ENCODE peak calls at places on chromosomes 3 and 15, in six cellular contexts. One of them, this sample, is unnamed.
A peak's percentile ranks its signal among the peaks of the same experiment; 100 is the strongest.

GRCh38 chr15:84598993-84599392 is 1.8 kb upstream of the ZSCAN2 start:
- DNase-seq in tibial artery: no peak
- DNase-seq in suprapubic skin: no peak
- DNase-seq in astrocyte of the spinal cord: peak; percentile 56
- DNase-seq in SJCRH30: peak; percentile 75
- DNase-seq in hepatocyte: peak; percentile 74
- DNase-seq in this sample: peak; percentile 59

GRCh38 chr15:77013786-77014136 is 18.8 kb downstream of the PSTPIP1 start:
- DNase-seq in tibial artery: no peak
- DNase-seq in suprapubic skin: no peak
- DNase-seq in astrocyte of the spinal cord: no peak
- DNase-seq in SJCRH30: no peak
- DNase-seq in hepatocyte: no peak
- DNase-seq in this sample: no peak

GRCh38 chr3:35946121-35946856 is 307.0 kb downstream of the ARPP21 start:
- DNase-seq in tibial artery: no peak
- DNase-seq in suprapubic skin: no peak
- DNase-seq in astrocyte of the spinal cord: peak; percentile 62
- DNase-seq in SJCRH30: peak; percentile 50
- DNase-seq in hepatocyte: peak; percentile 30
- DNase-seq in this sample: peak; percentile 70

GRCh38 chr3:9750556-9751411 is 1.0 kb downstream of the OGG1 start:
- DNase-seq in tibial artery: no peak
- DNase-seq in suprapubic skin: no peak
- DNase-seq in astrocyte of the spinal cord: peak; percentile 14
- DNase-seq in SJCRH30: peak; percentile 29
- DNase-seq in hepatocyte: peak; percentile 72
- DNase-seq in this sample: no peak

GRCh38 chr3:180923561-180923960 is 11.1 kb downstream of the FXR1 start:
- DNase-seq in tibial artery: no peak
- DNase-seq in suprapubic skin: no peak
- DNase-seq in astrocyte of the spinal cord: no peak
- DNase-seq in SJCRH30: no peak
- DNase-seq in hepatocyte: no peak
- DNase-seq in this sample: no peak

GRCh38 chr3:1172642-1173041 is 79.8 kb downstream of the CNTN6 start:
- DNase-seq in tibial artery: no peak
- DNase-seq in suprapubic skin: no peak
- DNase-seq in astrocyte of the spinal cord: no peak
- DNase-seq in SJCRH30: no peak
- DNase-seq in hepatocyte: no peak
- DNase-seq in this sample: peak; percentile 7

GRCh38 chr15:78093242-78094020 is 1.1 kb downstream of the SH2D7 start:
- DNase-seq in tibial artery: peak; percentile 32
- DNase-seq in suprapubic skin: no peak
- DNase-seq in astrocyte of the spinal cord: peak; percentile 77
- DNase-seq in SJCRH30: peak; percentile 96
- DNase-seq in hepatocyte: no peak
- DNase-seq in this sample: no peak

GRCh38 chr15:79089331-79089889 is 1.2 kb downstream of the RASGRF1 start:
- DNase-seq in tibial artery: no peak
- DNase-seq in suprapubic skin: peak; percentile 69
- DNase-seq in astrocyte of the spinal cord: no peak
- DNase-seq in SJCRH30: no peak
- DNase-seq in hepatocyte: no peak
- DNase-seq in this sample: peak; percentile 44

GRCh38 chr3:54264050-54264449 is 141.7 kb downstream of the CACNA2D3 start:
- DNase-seq in tibial artery: no peak
- DNase-seq in suprapubic skin: no peak
- DNase-seq in astrocyte of the spinal cord: no peak
- DNase-seq in SJCRH30: no peak
- DNase-seq in hepatocyte: no peak
- DNase-seq in this sample: no peak

GRCh38 chr3:143000525-143000924 is 845 bp upstream of the U2SURP start:
- DNase-seq in tibial artery: no peak
- DNase-seq in suprapubic skin: no peak
- DNase-seq in astrocyte of the spinal cord: peak; percentile 56
- DNase-seq in SJCRH30: peak; percentile 12
- DNase-seq in hepatocyte: peak; percentile 58
- DNase-seq in this sample: no peak

GRCh38 chr3:3005345-3005744 is 104.8 kb downstream of the IL5RA start:
- DNase-seq in tibial artery: no peak
- DNase-seq in suprapubic skin: no peak
- DNase-seq in astrocyte of the spinal cord: no peak
- DNase-seq in SJCRH30: no peak
- DNase-seq in hepatocyte: no peak
- DNase-seq in this sample: no peak

GRCh38 chr15:59372352-59373211 is at the start of gene MYO1E:
- DNase-seq in tibial artery: peak; percentile 94
- DNase-seq in suprapubic skin: peak; percentile 93
- DNase-seq in astrocyte of the spinal cord: peak; percentile 97
- DNase-seq in SJCRH30: peak; percentile 98
- DNase-seq in hepatocyte: peak; percentile 95
- DNase-seq in this sample: peak; percentile 97

GRCh38 chr3:97970131-97970530 is 2.1 kb downstream of the RIOX2 start:
- DNase-seq in tibial artery: no peak
- DNase-seq in suprapubic skin: no peak
- DNase-seq in astrocyte of the spinal cord: no peak
- DNase-seq in SJCRH30: no peak
- DNase-seq in hepatocyte: no peak
- DNase-seq in this sample: no peak

GRCh38 chr3:197508924-197509775 is 46.6 kb downstream of the BDH1 start:
- DNase-seq in tibial artery: no peak
- DNase-seq in suprapubic skin: no peak
- DNase-seq in astrocyte of the spinal cord: no peak
- DNase-seq in SJCRH30: no peak
- DNase-seq in hepatocyte: no peak
- DNase-seq in this sample: no peak

DNA sequence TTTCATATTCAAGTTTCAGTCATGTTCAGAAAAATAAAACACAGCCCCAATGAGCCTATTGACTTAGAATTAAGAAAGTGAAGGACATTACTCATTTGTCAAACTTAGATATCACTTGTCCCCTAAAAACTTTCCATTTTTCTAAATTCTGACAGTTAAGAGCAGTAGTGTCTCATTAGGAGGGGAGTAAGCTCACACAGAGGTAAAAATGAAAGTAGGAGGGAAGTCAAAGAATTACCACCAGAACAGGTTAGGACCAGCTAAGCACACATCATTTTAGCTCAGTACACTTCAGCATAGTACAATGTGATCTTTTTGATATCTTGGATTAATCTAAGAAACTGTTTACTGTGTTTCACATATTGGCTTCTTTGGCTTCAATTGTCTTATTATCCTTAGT is 64.3 kb downstream of the OSTN start:
- DNase-seq in tibial artery: no peak
- DNase-seq in suprapubic skin: no peak
- DNase-seq in astrocyte of the spinal cord: no peak
- DNase-seq in SJCRH30: no peak
- DNase-seq in hepatocyte: no peak
- DNase-seq in this sample: peak; percentile 4
- H3K4me3 ChIP-seq in tibial artery: no peak overlapping the region
- H3K4me3 ChIP-seq in suprapubic skin: no peak overlapping the region
- H3K4me3 ChIP-seq in astrocyte of the spinal cord: no peak overlapping the region
- H3K4me3 ChIP-seq in SJCRH30: no peak overlapping the region
- H3K4me3 ChIP-seq in hepatocyte: no peak overlapping the region
- H3K4me3 ChIP-seq in this sample: no peak overlapping the region

GRCh38 chr15:98548172-98548971 is 100.0 kb upstream of the IGF1R start:
- DNase-seq in tibial artery: peak; percentile 91
- DNase-seq in suprapubic skin: peak; percentile 91
- DNase-seq in astrocyte of the spinal cord: peak; percentile 51
- DNase-seq in SJCRH30: peak; percentile 75
- DNase-seq in hepatocyte: peak; percentile 84
- DNase-seq in this sample: peak; percentile 67

GRCh38 chr15:98547741-98548166 is 100.6 kb upstream of the IGF1R start:
- DNase-seq in tibial artery: peak; percentile 84
- DNase-seq in suprapubic skin: peak; percentile 85
- DNase-seq in astrocyte of the spinal cord: peak; percentile 6
- DNase-seq in SJCRH30: no peak
- DNase-seq in hepatocyte: peak; percentile 15
- DNase-seq in this sample: peak; percentile 18

GRCh38 chr15:98549003-98549402 is 99.3 kb upstream of the IGF1R start:
- DNase-seq in tibial artery: no peak
- DNase-seq in suprapubic skin: no peak
- DNase-seq in astrocyte of the spinal cord: no peak
- DNase-seq in SJCRH30: no peak
- DNase-seq in hepatocyte: no peak
- DNase-seq in this sample: no peak

GRCh38 chr15:98546325-98546724 is 102.0 kb upstream of the IGF1R start:
- DNase-seq in tibial artery: no peak
- DNase-seq in suprapubic skin: no peak
- DNase-seq in astrocyte of the spinal cord: no peak
- DNase-seq in SJCRH30: no peak
- DNase-seq in hepatocyte: no peak
- DNase-seq in this sample: no peak

DNA sequence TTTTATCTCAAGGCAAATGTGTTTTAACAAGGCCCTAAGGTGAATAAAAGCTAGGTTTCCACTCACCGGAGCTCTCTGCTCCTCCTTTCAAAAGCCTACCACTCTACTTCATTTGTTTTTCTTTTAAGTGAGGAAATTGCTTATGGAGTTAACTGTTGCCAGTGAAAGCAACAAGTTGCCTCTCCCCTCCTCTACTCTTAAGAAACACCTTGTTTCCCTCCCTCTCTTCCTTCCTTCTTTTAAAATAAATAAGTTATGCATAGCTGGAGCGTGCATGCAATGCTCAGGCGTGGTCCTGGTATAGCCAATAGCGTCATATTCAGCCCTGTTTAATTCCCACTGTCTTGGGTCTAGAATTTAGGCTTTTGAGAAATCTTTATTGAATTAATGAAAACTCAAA is 101.1 kb upstream of the IGF1R start:
- DNase-seq in tibial artery: no peak
- DNase-seq in suprapubic skin: no peak
- DNase-seq in astrocyte of the spinal cord: no peak
- DNase-seq in SJCRH30: no peak
- DNase-seq in hepatocyte: no peak
- DNase-seq in this sample: no peak
- H3K4me3 ChIP-seq in tibial artery: peak overlapping the region; percentile 59
- H3K4me3 ChIP-seq in suprapubic skin: peak overlapping the region; percentile 55
- H3K4me3 ChIP-seq in astrocyte of the spinal cord: no peak overlapping the region
- H3K4me3 ChIP-seq in SJCRH30: peak overlapping the region; percentile 65
- H3K4me3 ChIP-seq in hepatocyte: no peak overlapping the region
- H3K4me3 ChIP-seq in this sample: peak overlapping the region; percentile 50

GRCh38 chr3:37935756-37936666 is 54.6 kb upstream of the VILL start:
- DNase-seq in tibial artery: no peak
- DNase-seq in suprapubic skin: no peak
- DNase-seq in astrocyte of the spinal cord: peak; percentile 96
- DNase-seq in SJCRH30: peak; percentile 87
- DNase-seq in hepatocyte: no peak
- DNase-seq in this sample: peak; percentile 99
- H3K4me3 ChIP-seq in tibial artery: no peak overlapping the region
- H3K4me3 ChIP-seq in suprapubic skin: no peak overlapping the region
- H3K4me3 ChIP-seq in astrocyte of the spinal cord: no peak overlapping the region
- H3K4me3 ChIP-seq in SJCRH30: no peak overlapping the region
- H3K4me3 ChIP-seq in hepatocyte: no peak overlapping the region
- H3K4me3 ChIP-seq in this sample: no peak overlapping the region

GRCh38 chr3:38021196-38021595 is 8.2 kb downstream of the PLCD1 start:
- DNase-seq in tibial artery: peak; percentile 60
- DNase-seq in suprapubic skin: no peak
- DNase-seq in astrocyte of the spinal cord: no peak
- DNase-seq in SJCRH30: no peak
- DNase-seq in hepatocyte: no peak
- DNase-seq in this sample: no peak

GRCh38 chr3:38022301-38022700 is 7.1 kb downstream of the PLCD1 start:
- DNase-seq in tibial artery: peak; percentile 60
- DNase-seq in suprapubic skin: no peak
- DNase-seq in astrocyte of the spinal cord: no peak
- DNase-seq in SJCRH30: no peak
- DNase-seq in hepatocyte: peak; percentile 2
- DNase-seq in this sample: no peak

GRCh38 chr3:38019658-38020341 is 9.6 kb downstream of the PLCD1 start:
- DNase-seq in tibial artery: peak; percentile 60
- DNase-seq in suprapubic skin: no peak
- DNase-seq in astrocyte of the spinal cord: no peak
- DNase-seq in SJCRH30: no peak
- DNase-seq in hepatocyte: no peak
- DNase-seq in this sample: no peak

GRCh38 chr3:38020342-38020726 is 9.1 kb downstream of the PLCD1 start:
- DNase-seq in tibial artery: no peak
- DNase-seq in suprapubic skin: no peak
- DNase-seq in astrocyte of the spinal cord: no peak
- DNase-seq in SJCRH30: no peak
- DNase-seq in hepatocyte: no peak
- DNase-seq in this sample: no peak

DNA sequence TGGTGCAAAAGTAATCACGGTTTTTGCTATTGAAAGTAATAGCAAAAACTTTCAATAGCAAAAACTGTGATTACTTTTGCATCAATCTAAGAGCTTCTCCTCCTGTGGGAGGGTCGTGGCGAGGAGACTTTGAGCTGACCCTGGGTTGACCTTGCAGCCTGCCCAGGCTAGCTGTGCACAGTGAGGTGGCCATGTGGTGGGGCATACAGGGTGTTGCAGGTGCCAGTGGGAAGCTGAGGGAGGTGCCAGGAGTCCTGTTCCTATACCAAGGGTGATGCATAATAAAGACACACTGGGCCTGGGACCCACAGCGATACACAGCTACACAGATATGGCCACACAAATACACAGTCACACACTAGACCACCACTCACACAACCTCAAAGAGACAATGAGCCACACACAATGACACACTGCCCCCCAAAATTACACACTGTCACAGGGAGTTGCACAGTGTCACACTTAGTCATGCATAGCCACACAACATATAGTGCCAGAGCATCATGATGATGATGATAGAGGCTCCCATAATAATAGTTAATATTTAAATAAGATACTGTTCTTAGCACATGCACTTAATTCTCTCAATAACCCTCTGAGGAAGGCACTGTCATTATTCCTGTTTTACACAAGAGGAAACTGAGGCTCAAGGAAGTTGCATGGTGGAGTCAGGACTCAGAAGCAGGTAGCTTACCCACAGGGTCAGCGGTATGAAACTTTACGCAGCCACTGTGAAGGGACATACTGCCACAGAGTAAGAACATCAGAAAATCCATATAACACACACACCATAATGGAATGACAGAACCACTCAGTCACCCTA is 6.3 kb downstream of the PLCD1 start:
- DNase-seq in tibial artery: peak; percentile 64
- DNase-seq in suprapubic skin: no peak
- DNase-seq in astrocyte of the spinal cord: no peak
- DNase-seq in SJCRH30: no peak
- DNase-seq in hepatocyte: peak; percentile 2
- DNase-seq in this sample: no peak
- H3K4me3 ChIP-seq in tibial artery: no peak overlapping the region
- H3K4me3 ChIP-seq in suprapubic skin: peak overlapping the region; percentile 77
- H3K4me3 ChIP-seq in astrocyte of the spinal cord: no peak overlapping the region
- H3K4me3 ChIP-seq in SJCRH30: no peak overlapping the region
- H3K4me3 ChIP-seq in hepatocyte: no peak overlapping the region
- H3K4me3 ChIP-seq in this sample: peak overlapping the region; percentile 31

GRCh38 chr3:40504636-40505430 is 1.0 kb upstream of the ZNF620 start:
- DNase-seq in tibial artery: peak; percentile 80
- DNase-seq in suprapubic skin: no peak
- DNase-seq in astrocyte of the spinal cord: peak; percentile 89
- DNase-seq in SJCRH30: no peak
- DNase-seq in hepatocyte: peak; percentile 43
- DNase-seq in this sample: no peak
- H3K4me3 ChIP-seq in tibial artery: peak overlapping the region; percentile 61
- H3K4me3 ChIP-seq in suprapubic skin: peak overlapping the region; percentile 62
- H3K4me3 ChIP-seq in astrocyte of the spinal cord: no peak overlapping the region
- H3K4me3 ChIP-seq in SJCRH30: peak overlapping the region; percentile 66
- H3K4me3 ChIP-seq in hepatocyte: no peak overlapping the region
- H3K4me3 ChIP-seq in this sample: no peak overlapping the region